ENCODE peak calls at places on chromosomes 5 and 9, in seven cellular contexts. W is Peyer's patch; O is effector memory CD4-positive, alpha-beta T cell; J is naive thymus-derived CD4-positive, alpha-beta T cell; E is aorta; D is GM06990; S is esophagus squamous epithelium. K is an unnamed sample.
A peak's percentile ranks its signal among the peaks of the same experiment; 100 is the strongest.

GRCh38 chr9:108184941-108185340 is 670.8 kb downstream of the ACTL7B start:
- DNase-seq in W (no peak), O (no peak), J (no peak), E (no peak), D (no peak), S (no peak), K (no peak)

GRCh38 chr5:123439616-123440153 is 16.5 kb upstream of the CEP120 start:
- DNase-seq in W (no peak), O (no peak), J (no peak), E (no peak), D (no peak), S (no peak), K (no peak)

GRCh38 chr5:60959156-60959555 is 14.2 kb downstream of the NDUFAF2 start:
- DNase-seq in W (no peak), O (no peak), J (no peak), E (no peak), D (no peak), S (no peak), K (no peak)

GRCh38 chr9:92706218-92706940 is 36.4 kb upstream of the IPPK start:
- DNase-seq in W (no peak), O (no peak), J (no peak), E (no peak), D (no peak), S (no peak), K (no peak)

GRCh38 chr5:127885176-127885575 is 182.0 kb downstream of the CCDC192 start:
- DNase-seq in W (peak; percentile 59), O (no peak), J (no peak), E (no peak), D (no peak), S (no peak), K (no peak)

GRCh38 chr9:135010921-135011320 is 76.5 kb upstream of the OLFM1 start:
- DNase-seq in W (no peak), O (no peak), J (no peak), E (no peak), D (no peak), S (no peak), K (no peak)

GRCh38 chr9:2785060-2785459 is 58.8 kb downstream of the PUM3 start:
- DNase-seq in W (no peak), O (no peak), J (no peak), E (no peak), D (no peak), S (no peak), K (no peak)

GRCh38 chr9:35000535-35001284 is 11.2 kb downstream of the DNAJB5 start:
- DNase-seq in W (no peak), O (no peak), J (no peak), E (no peak), D (no peak), S (no peak), K (no peak)

GRCh38 chr5:14201325-14202061 is 58.4 kb downstream of the TRIO start:
- DNase-seq in W (no peak), O (no peak), J (no peak), E (no peak), D (no peak), S (no peak), K (no peak)

GRCh38 chr5:87872986-87873385 is 395.7 kb downstream of the TMEM161B start:
- DNase-seq in W (no peak), O (no peak), J (no peak), E (no peak), D (no peak), S (no peak), K (no peak)

GRCh38 chr9:110069326-110070248 is 138.4 kb downstream of the C9orf152 start:
- DNase-seq in W (no peak), O (no peak), J (no peak), E (peak; percentile 78), D (no peak), S (no peak), K (no peak)

GRCh38 chr9:102507044-102507687 is 488.0 kb upstream of the CYLC2 start:
- DNase-seq in W (no peak), O (no peak), J (no peak), E (no peak), D (no peak), S (no peak), K (no peak)

GRCh38 chr5:123209163-123210013 is 120.3 kb downstream of the PRDM6 start:
- DNase-seq in W (no peak), O (no peak), J (no peak), E (no peak), D (no peak), S (no peak), K (no peak)

GRCh38 chr5:2754621-2755370 is 3.3 kb upstream of the IRX2 start:
- DNase-seq in W (no peak), O (no peak), J (no peak), E (no peak), D (no peak), S (no peak), K (peak; percentile 49)

GRCh38 chr5:151584057-151584937 is 6.8 kb downstream of the FAT2 start:
- DNase-seq in W (no peak), O (no peak), J (no peak), E (no peak), D (no peak), S (no peak), K (no peak)

GRCh38 chr9:133560311-133560710 is 25.8 kb downstream of the ADAMTSL2 start:
- DNase-seq in W (no peak), O (no peak), J (no peak), E (no peak), D (no peak), S (no peak), K (no peak)

GRCh38 chr5:104702212-104702611 is 1139.6 kb upstream of the NUDT12 start:
- DNase-seq in W (no peak), O (no peak), J (no peak), E (no peak), D (no peak), S (no peak), K (no peak)

GRCh38 chr9:77512876-77513275 is 135.2 kb downstream of the GNA14 start:
- DNase-seq in W (no peak), O (no peak), J (no peak), E (no peak), D (no peak), S (no peak), K (no peak)

DNA sequence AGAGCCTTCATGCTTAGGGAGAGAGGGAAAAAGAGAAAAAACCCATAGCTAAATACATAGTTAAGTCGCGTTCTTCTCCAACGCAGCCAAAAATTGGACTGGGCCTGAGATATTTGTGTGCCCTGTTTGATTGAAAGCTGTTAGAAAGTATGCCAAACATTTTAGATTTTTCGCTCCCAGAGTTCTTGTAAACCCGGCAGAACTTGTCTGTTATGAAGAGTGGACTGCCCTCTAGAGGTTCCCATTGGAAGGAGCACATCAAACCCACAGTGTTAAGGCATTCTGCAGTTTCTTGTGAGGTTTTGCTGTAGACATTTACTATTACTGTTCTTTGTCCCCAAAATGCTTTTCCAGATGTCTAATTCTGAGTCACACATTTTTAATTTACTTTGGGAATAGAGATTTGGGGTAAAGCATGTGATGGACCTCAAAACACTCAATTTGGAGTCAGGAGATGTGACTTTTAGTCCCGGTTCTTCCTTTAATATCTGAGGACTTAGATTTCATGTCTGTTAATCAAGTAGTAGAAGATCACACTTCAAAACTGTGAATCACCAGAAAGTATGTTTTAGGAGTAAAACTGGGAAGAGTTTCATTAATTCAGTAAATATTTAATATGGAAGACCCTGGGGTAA is 96.6 kb downstream of the PCSK1 start:
- DNase-seq in W (no peak), O (peak; percentile 4), J (peak; percentile 48), E (no peak), D (no peak), S (no peak), K (no peak)
- H3K4me3 ChIP-seq in W (no peak overlapping the region), O (no peak overlapping the region), J (no peak overlapping the region), E (no peak overlapping the region), D (peak overlapping the region; percentile 18), S (peak overlapping the region; percentile 33), K (no peak overlapping the region)

DNA sequence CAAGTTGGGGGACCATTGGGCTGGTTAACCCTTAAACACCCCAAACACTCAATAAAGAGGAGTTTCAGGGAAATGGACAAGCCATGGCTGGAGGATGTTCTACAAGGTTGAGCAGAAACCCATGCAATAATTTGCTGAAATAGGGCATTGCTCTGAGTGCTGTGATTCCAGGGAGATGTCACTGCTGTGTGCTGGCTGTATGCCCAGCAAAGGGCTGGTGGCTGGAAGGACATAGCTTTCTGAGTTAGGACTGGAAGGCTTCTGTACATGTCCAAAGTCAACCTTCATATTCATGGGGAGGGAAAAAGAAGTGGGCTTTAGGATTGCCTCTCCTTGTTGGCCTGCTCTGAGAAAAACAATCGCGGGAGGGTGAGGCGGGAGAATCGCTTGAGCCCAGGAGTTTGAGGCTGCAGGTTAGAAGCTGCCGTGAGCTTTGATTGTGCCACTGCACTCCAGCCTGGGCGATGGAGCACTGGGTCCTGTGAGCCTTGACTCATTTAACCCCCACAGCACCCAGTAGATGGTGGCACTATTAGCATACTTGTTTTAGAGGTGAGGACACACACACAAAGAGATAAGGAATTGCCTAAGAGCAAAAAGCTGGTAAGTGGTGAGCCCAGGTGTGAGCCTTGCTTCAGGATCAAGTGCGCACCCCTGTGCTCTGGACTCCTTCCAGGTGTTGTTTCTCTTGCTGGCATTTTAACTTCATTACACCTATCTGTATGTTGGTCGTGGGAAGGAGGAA is 20.4 kb downstream of the IL12B start:
- DNase-seq in W (no peak), O (no peak), J (no peak), E (no peak), D (no peak), S (no peak), K (no peak)
- H3K4me3 ChIP-seq in W (no peak overlapping the region), O (no peak overlapping the region), J (peak overlapping the region; percentile 32), E (no peak overlapping the region), D (no peak overlapping the region), S (no peak overlapping the region), K (no peak overlapping the region)

DNA sequence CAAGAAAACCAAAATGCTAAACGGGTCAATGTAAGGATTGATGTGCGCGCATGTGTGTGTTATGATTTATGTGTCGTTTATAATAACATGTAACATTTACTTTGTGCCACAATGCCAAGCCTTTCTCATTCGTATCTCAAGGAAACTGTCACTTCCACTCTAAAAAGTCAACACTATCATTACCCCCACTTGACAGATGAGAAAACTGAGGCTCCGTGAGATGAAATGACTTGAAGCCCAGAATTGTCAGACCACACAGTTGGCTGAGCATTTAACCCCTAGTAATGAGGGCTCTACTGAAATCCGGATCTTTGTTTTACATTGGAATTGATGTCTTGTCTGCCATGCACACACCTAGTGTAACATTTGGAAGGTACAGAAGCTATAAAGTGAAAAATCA is 95.0 kb upstream of the LMX1B start:
- DNase-seq in W (no peak), O (no peak), J (no peak), E (no peak), D (no peak), S (no peak), K (no peak)
- H3K4me3 ChIP-seq in W (no peak overlapping the region), O (no peak overlapping the region), J (no peak overlapping the region), E (no peak overlapping the region), D (no peak overlapping the region), S (no peak overlapping the region), K (no peak overlapping the region)

GRCh38 chr5:169666365-169666764 is 29.3 kb downstream of the DOCK2 start:
- DNase-seq in W (no peak), O (no peak), J (no peak), E (no peak), D (no peak), S (no peak), K (no peak)

GRCh38 chr5:169663537-169663936 is 26.5 kb downstream of the DOCK2 start:
- DNase-seq in W (no peak), O (no peak), J (no peak), E (no peak), D (no peak), S (no peak), K (no peak)

GRCh38 chr5:169670769-169671525 is 33.9 kb downstream of the DOCK2 start:
- DNase-seq in W (no peak), O (no peak), J (no peak), E (no peak), D (peak; percentile 50), S (no peak), K (no peak)

GRCh38 chr5:169667896-169668674 is 31.0 kb downstream of the DOCK2 start:
- DNase-seq in W (no peak), O (no peak), J (no peak), E (no peak), D (no peak), S (no peak), K (no peak)

GRCh38 chr5:169668732-169669131 is 31.7 kb downstream of the DOCK2 start:
- DNase-seq in W (no peak), O (no peak), J (no peak), E (no peak), D (no peak), S (no peak), K (no peak)
- H3K4me3 ChIP-seq in W (no peak overlapping the region), O (no peak overlapping the region), J (no peak overlapping the region), E (no peak overlapping the region), D (no peak overlapping the region), S (no peak overlapping the region), K (no peak overlapping the region)